ENCODE peak calls at places on chromosomes 1 and 21, in six cellular contexts. G, L, I, Q, F and D are unnamed samples.

GRCh38 chr1:100799954-100800612 is 80.5 kb downstream of the VCAM1 start:
- DNase-seq in G (no peak), L (no peak), I (no peak), Q (no peak), F (no peak), D (no peak)

GRCh38 chr1:40978886-40979240 is 633 bp upstream of the CTPS1 start:
- DNase-seq in G (no peak), L (no peak), I (no peak), Q (no peak), F (no peak), D (no peak)

GRCh38 chr1:68112835-68113243 is 62.4 kb upstream of the DIRAS3 start:
- DNase-seq in G (no peak), L (no peak), I (no peak), Q (peak), F (no peak), D (no peak)

GRCh38 chr1:14996133-14997050 is 157.2 kb upstream of the TMEM51 start:
- DNase-seq in G (no peak), L (no peak), I (no peak), Q (peak), F (no peak), D (no peak)

GRCh38 chr1:1787206-1787605 is 8.9 kb upstream of the NADK start:
- DNase-seq in G (no peak), L (no peak), I (no peak), Q (no peak), F (no peak), D (no peak)

GRCh38 chr1:182484067-182484466 is 34.1 kb downstream of the RGSL1 start:
- DNase-seq in G (no peak), L (no peak), I (no peak), Q (no peak), F (no peak), D (no peak)

GRCh38 chr1:173002891-173003582 is 47.7 kb downstream of the TNFSF18 start:
- DNase-seq in G (no peak), L (peak), I (no peak), Q (peak), F (no peak), D (peak)

GRCh38 chr21:15088483-15088882 is 23.7 kb upstream of the NRIP1 start:
- DNase-seq in G (no peak), L (no peak), I (no peak), Q (no peak), F (no peak), D (no peak)

GRCh38 chr1:95179205-95180001 is 54.6 kb upstream of the RWDD3 start:
- DNase-seq in G (no peak), L (no peak), I (no peak), Q (no peak), F (no peak), D (no peak)

GRCh38 chr1:99917214-99917613 is 52.6 kb upstream of the SLC35A3 start:
- DNase-seq in G (no peak), L (no peak), I (no peak), Q (no peak), F (no peak), D (no peak)

GRCh38 chr1:240824238-240824637 is 212.3 kb upstream of the GREM2 start:
- DNase-seq in G (no peak), L (no peak), I (no peak), Q (no peak), F (no peak), D (no peak)

GRCh38 chr1:183635112-183635605 is 424 bp downstream of the ARPC5 start:
- DNase-seq in G (peak), L (no peak), I (peak), Q (peak), F (no peak), D (no peak)

GRCh38 chr1:168520832-168521231 is 23.0 kb downstream of the XCL2 start:
- DNase-seq in G (no peak), L (no peak), I (no peak), Q (no peak), F (no peak), D (no peak)

GRCh38 chr21:16572032-16572431 is 842.2 kb downstream of the USP25 start:
- DNase-seq in G (no peak), L (no peak), I (no peak), Q (peak), F (no peak), D (no peak)

GRCh38 chr1:101207891-101208290 is 28.9 kb upstream of the S1PR1 start:
- DNase-seq in G (no peak), L (no peak), I (no peak), Q (peak), F (no peak), D (no peak)

GRCh38 chr1:110151175-110151715 is 951 bp downstream of the SLC6A17 start:
- DNase-seq in G (no peak), L (no peak), I (no peak), Q (no peak), F (no peak), D (no peak)

GRCh38 chr1:225921734-225922709 is 2.0 kb downstream of the PYCR2 start:
- DNase-seq in G (no peak), L (no peak), I (no peak), Q (peak), F (no peak), D (peak)

GRCh38 chr1:39735731-39736130 is 3.0 kb upstream of the PPIE start:
- DNase-seq in G (no peak), L (no peak), I (no peak), Q (peak), F (no peak), D (no peak)

GRCh38 chr21:15278851-15279250 is 214.1 kb upstream of the NRIP1 start:
- DNase-seq in G (no peak), L (no peak), I (no peak), Q (no peak), F (no peak), D (no peak)

GRCh38 chr1:186286615-186287317 is 88.3 kb downstream of the TPR start:
- DNase-seq in G (no peak), L (no peak), I (no peak), Q (peak), F (no peak), D (no peak)

GRCh38 chr1:47386268-47386667 is 29.8 kb upstream of the FOXE3 start:
- DNase-seq in G (no peak), L (no peak), I (no peak), Q (no peak), F (no peak), D (no peak)